ENCODE peak calls at places on chromosomes 11 and 22, in five cellular contexts. R is H9, U is trophoblast cell, A is H1, L is mesenchymal stem cell. C is an unnamed sample.

GRCh38 chr11:94519478-94520084 is 7.3 kb downstream of the C11orf97 start:
- DNase-seq in U (peak), R (no peak), L (peak), A (no peak), C (peak)

GRCh38 chr11:15663778-15664218 is 549.1 kb downstream of the INSC start:
- DNase-seq in R (peak), L (peak), U (no peak), A (no peak), C (peak)

GRCh38 chr11:3006505-3007260 is 14.6 kb upstream of the NAP1L4 start:
- DNase-seq in A (no peak), R (no peak), L (no peak), U (no peak), C (no peak)

GRCh38 chr11:124467376-124468061 is 22.0 kb upstream of the OR8B8 start:
- DNase-seq in U (no peak), R (no peak), L (no peak), A (no peak), C (no peak)

GRCh38 chr11:95108671-95109551 is 19.3 kb downstream of the ENDOD1 start:
- DNase-seq in U (no peak), A (no peak), R (no peak), L (peak), C (no peak)

GRCh38 chr22:26707581-26707980 is 50.2 kb downstream of the MIAT start:
- DNase-seq in U (no peak), L (no peak), A (no peak), R (no peak), C (no peak)

GRCh38 chr11:10122337-10123197 is 171.5 kb downstream of the SBF2 start:
- DNase-seq in R (no peak), A (no peak), L (peak), U (peak), C (no peak)

GRCh38 chr22:31288496-31289235 is 3.6 kb downstream of the PIK3IP1 start:
- DNase-seq in U (no peak), A (no peak), R (no peak), L (peak), C (no peak)

GRCh38 chr11:126344291-126344970 is 11.1 kb upstream of the ST3GAL4 start:
- DNase-seq in A (no peak), U (no peak), R (no peak), L (no peak), C (no peak)

GRCh38 chr11:86577663-86578636 is 94.5 kb downstream of the ME3 start:
- DNase-seq in L (peak), A (no peak), R (no peak), U (no peak), C (no peak)

GRCh38 chr11:74121804-74122203 is 49.0 kb downstream of the C2CD3 start:
- DNase-seq in R (no peak), L (no peak), A (no peak), U (peak), C (no peak)

GRCh38 chr11:118370774-118371173 is 11.4 kb downstream of the UBE4A start:
- DNase-seq in U (no peak), L (no peak), A (no peak), R (no peak), C (no peak)

GRCh38 chr11:67371549-67372231 is 1.7 kb downstream of the CLCF1 start:
- DNase-seq in L (peak), A (no peak), U (peak), R (peak), C (no peak)

GRCh38 chr11:1260023-1260501 is 37.2 kb downstream of the MUC5B start:
- DNase-seq in R (peak), U (no peak), A (no peak), L (peak), C (no peak)

DNA sequence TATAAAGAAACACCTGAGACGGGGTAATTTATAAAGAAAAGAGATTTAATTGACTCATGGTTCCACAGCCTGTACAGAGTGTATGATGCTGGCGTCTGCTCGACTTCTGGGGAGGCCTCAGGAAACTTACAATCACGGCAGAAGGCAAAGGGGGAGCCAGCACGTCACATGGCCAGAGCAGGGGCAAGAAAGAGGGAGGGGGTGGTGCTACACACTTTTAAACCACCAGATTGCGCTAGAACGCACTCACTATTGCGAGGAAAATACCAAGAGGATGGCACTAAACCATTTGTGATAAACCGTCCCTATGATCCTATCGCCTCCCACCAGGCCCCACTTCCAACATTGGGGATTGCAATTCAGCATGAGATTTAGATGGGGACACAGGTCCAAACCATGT is 79.7 kb upstream of the CARD18 start:
- DNase-seq in U (no peak), A (peak), L (no peak), R (peak), C (no peak)
- H2BK12ac ChIP-seq in U (no peak), A (no peak), L (no peak), R (no peak), C (no peak)

DNA sequence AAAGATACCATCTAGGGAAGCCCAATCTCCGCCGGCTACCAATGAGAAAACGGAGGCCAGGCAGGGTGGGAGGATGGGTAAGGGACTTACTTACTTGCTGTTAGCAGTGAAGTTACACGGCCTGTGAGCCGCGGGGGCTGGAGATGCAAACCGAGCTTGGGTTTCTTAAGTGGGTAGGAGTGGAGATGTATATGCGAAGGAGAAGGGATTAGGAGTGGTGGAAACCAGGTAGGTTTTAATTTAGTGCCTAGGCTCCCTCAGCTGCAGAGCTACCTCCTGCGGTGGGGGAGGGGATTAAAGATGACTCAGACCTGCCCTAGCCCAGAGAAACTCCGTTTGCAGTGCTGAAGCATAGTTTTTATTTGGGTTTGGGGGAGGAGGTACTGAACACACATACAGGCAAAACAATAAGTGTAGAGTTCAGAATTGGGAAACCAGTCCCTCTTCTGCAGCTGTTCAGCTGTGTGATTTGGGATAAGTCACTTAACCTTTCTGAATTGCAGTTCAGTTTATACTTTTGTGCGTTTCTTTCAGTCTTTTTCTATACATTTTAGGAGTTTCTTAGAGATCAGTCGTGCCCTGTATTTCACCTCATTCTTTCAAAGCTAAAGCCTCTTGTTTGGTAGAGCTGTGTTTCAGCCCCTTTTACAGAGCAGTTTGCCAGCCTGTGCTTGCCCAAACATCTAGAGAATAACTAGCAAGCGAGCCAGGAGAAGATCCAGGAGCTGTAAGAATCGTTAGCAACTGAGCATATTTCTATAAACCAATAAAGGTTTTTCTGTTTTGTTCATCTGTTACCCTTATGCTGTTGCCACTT is 596 bp upstream of the TNRC6B start:
- DNase-seq in L (peak), A (peak), U (peak), R (peak), C (no peak)
- H2BK120ac ChIP-seq in L (peak), A (peak), U (no peak), R (no peak), C (no peak)

GRCh38 chr11:114165326-114166230 is 106.1 kb downstream of the ZBTB16 start:
- DNase-seq in A (no peak), L (no peak), R (no peak), U (no peak), C (no peak)
- H2BK12ac ChIP-seq in A (no peak), L (peak), R (no peak), U (peak), C (no peak)

DNA sequence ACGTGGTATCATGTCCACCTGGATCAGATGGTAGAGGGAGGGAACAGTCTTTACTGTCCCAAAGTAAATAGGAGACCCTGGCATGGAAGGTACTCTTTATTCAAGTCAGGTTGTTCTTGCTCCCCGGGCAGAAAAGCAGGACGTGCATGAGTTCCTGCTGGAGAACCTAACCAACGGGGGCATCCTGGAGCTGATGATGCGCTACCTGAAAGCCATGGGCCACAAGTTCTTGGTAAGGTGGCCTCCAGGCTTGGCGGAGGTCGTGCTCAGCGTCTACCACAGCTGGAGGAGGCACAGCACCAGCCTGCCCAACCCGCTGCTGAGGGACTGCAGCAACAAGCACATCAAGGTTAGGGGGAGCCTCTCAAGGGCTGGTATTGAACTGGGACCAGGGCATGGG is 48.7 kb downstream of the CABIN1 start:
- DNase-seq in U (no peak), A (no peak), L (no peak), R (no peak), C (no peak)
- H2BK120ac ChIP-seq in U (no peak), A (no peak), L (no peak), R (no peak), C (no peak)

DNA sequence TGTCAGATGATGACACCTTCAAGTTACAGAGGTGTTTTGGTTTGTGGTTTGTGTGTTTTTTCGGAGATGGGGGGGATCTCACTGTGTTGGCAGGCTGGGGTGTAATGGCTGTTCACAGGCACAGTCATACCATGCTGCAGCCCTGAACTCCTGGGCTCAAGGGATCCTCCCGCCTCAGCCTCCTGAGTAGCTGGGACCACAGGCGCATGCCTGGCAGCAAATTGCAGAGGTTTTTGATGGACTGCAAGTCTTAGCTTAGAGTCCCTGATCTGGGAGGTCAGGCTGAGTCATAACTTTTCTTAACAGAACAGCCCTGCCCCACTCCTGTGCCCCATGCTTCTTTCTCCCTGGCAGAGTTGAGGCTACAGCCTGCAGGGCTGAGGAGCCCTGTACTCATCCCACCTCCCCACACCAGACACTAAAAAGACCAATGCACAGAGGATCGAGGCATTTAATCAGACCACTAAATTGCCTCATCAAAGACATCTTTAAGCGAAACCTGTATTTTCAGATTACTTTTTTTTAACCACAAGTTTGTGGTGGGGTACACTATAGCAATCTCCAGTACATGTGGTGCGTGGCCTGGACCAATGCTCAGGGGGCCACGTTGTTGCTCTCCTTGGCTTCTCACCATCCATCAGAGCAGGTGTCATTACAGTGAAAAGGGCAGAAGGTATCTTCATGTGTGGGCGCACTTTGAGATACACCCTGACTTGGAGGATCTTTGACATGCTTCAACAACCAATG is 17.1 kb upstream of the ADORA2A start:
- DNase-seq in U (no peak), R (no peak), A (no peak), L (peak), C (no peak)
- H2BK12ac ChIP-seq in U (no peak), R (no peak), A (no peak), L (peak), C (no peak)